ENCODE peak calls at places on chromosomes 1 and 21, in ten cellular contexts. L, F, X, Q, A, Z, P, W, K and G are unnamed samples.

GRCh38 chr1:32361674-32362473 is 411 bp downstream of the FAM229A start:
- DNase-seq in L (peak), F (no peak), X (peak), Q (no peak), A (no peak), Z (no peak), P (peak), W (peak), K (peak), G (peak)

GRCh38 chr1:87127131-87127530 is 201.5 kb upstream of the LMO4 start:
- DNase-seq in L (no peak), F (no peak), X (no peak), Q (no peak), A (no peak), Z (no peak), P (no peak), W (no peak), K (no peak), G (no peak)

GRCh38 chr1:152036316-152037216 is at the start of gene S100A11:
- DNase-seq in L (peak), F (peak), X (peak), Q (peak), A (peak), Z (peak), P (peak), W (peak), K (peak), G (peak)

GRCh38 chr1:222105861-222106260 is 364.0 kb upstream of the DUSP10 start:
- DNase-seq in L (no peak), F (no peak), X (no peak), Q (no peak), A (no peak), Z (no peak), P (no peak), W (no peak), K (no peak), G (no peak)

GRCh38 chr1:22535399-22535798 is 27.9 kb upstream of the EPHA8 start:
- DNase-seq in L (no peak), F (no peak), X (no peak), Q (no peak), A (no peak), Z (no peak), P (no peak), W (no peak), K (no peak), G (no peak)

GRCh38 chr1:172764378-172764777 is 105.5 kb downstream of the FASLG start:
- DNase-seq in L (no peak), F (no peak), X (no peak), Q (no peak), A (no peak), Z (no peak), P (no peak), W (peak), K (no peak), G (no peak)

GRCh38 chr1:198492872-198493271 is 47.6 kb downstream of the ATP6V1G3 start:
- DNase-seq in L (no peak), F (no peak), X (no peak), Q (peak), A (no peak), Z (no peak), P (no peak), W (no peak), K (no peak), G (no peak)

GRCh38 chr1:245859510-245860114 is 647.5 kb downstream of the SMYD3 start:
- DNase-seq in L (no peak), F (no peak), X (no peak), Q (peak), A (no peak), Z (no peak), P (no peak), W (no peak), K (no peak), G (no peak)

DNA sequence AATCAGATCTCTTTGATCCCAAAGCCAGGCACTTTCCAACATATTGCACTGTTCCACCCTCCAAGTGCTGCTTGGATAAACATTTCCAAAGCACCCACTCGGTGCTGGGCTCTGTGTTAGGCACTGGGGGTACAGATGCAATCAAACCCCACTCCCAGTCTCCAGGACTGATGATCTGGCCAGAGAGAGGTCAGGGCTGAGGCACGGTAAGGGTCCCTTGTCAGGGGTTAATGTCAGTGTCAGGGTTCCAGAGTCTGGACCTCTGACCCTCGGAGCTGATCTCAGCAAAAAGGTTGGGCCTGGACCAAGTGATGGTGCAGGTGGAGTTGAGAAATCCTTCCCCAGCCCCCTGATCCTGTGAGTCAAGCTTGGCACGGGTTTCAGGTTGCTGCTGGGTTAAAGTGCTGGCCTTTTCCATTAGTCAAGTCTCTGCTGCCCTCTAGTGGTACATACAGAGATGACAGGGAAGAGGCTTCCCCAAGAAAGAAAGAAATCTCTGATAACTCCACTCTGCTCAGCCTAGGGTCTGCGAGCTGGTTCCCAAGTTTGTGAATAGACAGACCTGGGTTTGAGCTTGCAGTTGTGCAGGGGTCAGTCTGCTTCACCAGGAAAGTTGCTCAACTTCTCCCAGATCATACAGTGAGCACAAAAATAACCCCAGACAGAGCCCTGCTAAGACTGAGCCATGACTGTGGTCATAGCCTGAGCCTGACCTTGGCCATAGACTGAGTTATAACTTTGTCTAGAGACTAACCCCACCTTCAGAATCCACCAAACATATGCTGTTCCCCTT is 74.6 kb downstream of the DMRTA2 start:
- DNase-seq in L (peak), F (peak), X (no peak), Q (peak), A (peak), Z (peak), P (no peak), W (no peak), K (peak), G (peak)
- TF ChIP-seq CTCF in L (peak), F (peak), X (peak), Q (peak), A (peak), Z (no peak), P (peak), W (peak), K (peak), G (peak)

GRCh38 chr21:26842976-26843911 is 2.0 kb downstream of the ADAMTS1 start:
- DNase-seq in L (peak), F (no peak), X (peak), Q (peak), A (no peak), Z (peak), P (peak), W (peak), K (peak), G (peak)
- TF ChIP-seq POLR2A in L (peak), F (no peak), X (no peak), Q (peak), A (no peak), Z (no peak), P (peak), W (no peak), K (peak), G (peak)

DNA sequence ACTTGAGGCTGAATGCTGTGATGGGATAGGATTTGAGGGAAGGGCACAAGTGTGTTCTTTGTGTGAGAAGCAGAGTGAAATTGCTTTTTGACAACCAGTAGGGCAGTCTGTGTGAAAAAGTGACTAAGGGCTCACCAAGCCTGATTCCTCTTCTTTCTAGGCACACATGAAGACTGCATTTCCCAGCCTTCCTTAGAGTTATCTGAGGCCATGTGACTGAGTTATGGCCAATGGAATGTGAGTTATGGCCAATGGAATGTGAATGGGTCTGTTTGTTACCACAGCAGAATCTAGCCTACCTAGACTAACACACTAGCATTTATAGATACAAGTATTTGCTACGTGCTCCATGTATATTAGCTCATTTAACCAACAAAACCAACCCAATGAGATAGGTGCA is 35.3 kb upstream of the DIRAS3 start:
- DNase-seq in L (no peak), F (no peak), X (no peak), Q (no peak), A (no peak), Z (no peak), P (no peak), W (no peak), K (no peak), G (no peak)
- H3K4me3 ChIP-seq in L (no peak), F (no peak), X (no peak), Q (no peak), A (no peak), Z (no peak), P (no peak), W (no peak), K (no peak), G (no peak)

GRCh38 chr1:58782308-58783089 is 1.3 kb downstream of the JUN start:
- DNase-seq in L (peak), F (no peak), X (peak), Q (peak), A (peak), Z (peak), P (peak), W (peak), K (peak), G (peak)
- TF ChIP-seq CTCF in L (no peak), F (no peak), X (no peak), Q (no peak), A (peak), Z (no peak), P (no peak), W (peak), K (no peak), G (no peak)

GRCh38 chr1:156504821-156505678 is 4.5 kb upstream of the MEF2D start:
- DNase-seq in L (peak), F (peak), X (peak), Q (peak), A (peak), Z (peak), P (peak), W (peak), K (peak), G (peak)

GRCh38 chr1:156502749-156503671 is 2.4 kb upstream of the MEF2D start:
- DNase-seq in L (peak), F (peak), X (peak), Q (peak), A (peak), Z (peak), P (no peak), W (peak), K (peak), G (peak)

GRCh38 chr1:156502396-156502748 is 1.8 kb upstream of the MEF2D start:
- DNase-seq in L (no peak), F (no peak), X (no peak), Q (no peak), A (no peak), Z (no peak), P (no peak), W (no peak), K (no peak), G (no peak)

GRCh38 chr1:156504062-156504813 is 3.7 kb upstream of the MEF2D start:
- DNase-seq in L (peak), F (no peak), X (no peak), Q (peak), A (peak), Z (no peak), P (no peak), W (peak), K (no peak), G (no peak)

GRCh38 chr1:156503672-156504055 is 3.1 kb upstream of the MEF2D start:
- DNase-seq in L (no peak), F (no peak), X (no peak), Q (peak), A (no peak), Z (no peak), P (no peak), W (no peak), K (no peak), G (no peak)
- TF ChIP-seq POLR2A in L (no peak), F (no peak), X (no peak), Q (no peak), A (no peak), Z (no peak), P (no peak), W (no peak), K (no peak), G (no peak)

GRCh38 chr1:104294259-104294658 is 544.6 kb downstream of the AMY1C start:
- DNase-seq in L (no peak), F (no peak), X (no peak), Q (no peak), A (no peak), Z (no peak), P (no peak), W (no peak), K (no peak), G (no peak)
- H3K4me3 ChIP-seq in L (no peak), F (no peak), X (no peak), Q (no peak), A (no peak), Z (no peak), P (no peak), W (no peak), K (no peak), G (no peak)

GRCh38 chr1:1299686-1300351 is 7.9 kb downstream of the ACAP3 start:
- DNase-seq in L (no peak), F (no peak), X (no peak), Q (no peak), A (no peak), Z (no peak), P (no peak), W (no peak), K (no peak), G (no peak)
- TF ChIP-seq CTCF in L (no peak), F (no peak), X (no peak), Q (peak), A (no peak), Z (no peak), P (no peak), W (peak), K (no peak), G (peak)